ENCODE peak calls at places on chromosomes 1 and 21, in five cellular contexts. T is BE2C, N is heart left ventricle, U is psoas muscle, A is uterus. M is an unnamed sample.

GRCh38 chr1:8462298-8462946 is 144.5 kb downstream of the SLC45A1 start:
- DNase-seq in T (no peak), N (no peak), U (no peak), A (peak), M (no peak)

GRCh38 chr1:59184506-59184905 is 112.4 kb upstream of the FGGY start:
- DNase-seq in T (no peak), N (no peak), U (no peak), A (no peak), M (no peak)

GRCh38 chr21:38660333-38661295 is 145.1 kb upstream of the ETS2 start:
- DNase-seq in T (no peak), N (peak), U (no peak), A (peak), M (no peak)

GRCh38 chr1:76074321-76075187 is at the start of gene ST6GALNAC3:
- DNase-seq in T (peak), N (peak), U (peak), A (peak), M (peak)

GRCh38 chr1:221032616-221033342 is 153.5 kb downstream of the HLX start:
- DNase-seq in T (no peak), N (no peak), U (no peak), A (peak), M (no peak)

GRCh38 chr1:33824971-33825370 is 38.9 kb upstream of the HMGB4 start:
- DNase-seq in T (no peak), N (no peak), U (no peak), A (no peak), M (no peak)

GRCh38 chr1:200708769-200709168 is 29.9 kb upstream of the CAMSAP2 start:
- DNase-seq in T (no peak), N (no peak), U (no peak), A (no peak), M (no peak)

GRCh38 chr1:24364975-24365678 is 46.0 kb downstream of the GRHL3 start:
- DNase-seq in T (peak), N (no peak), U (no peak), A (no peak), M (peak)

GRCh38 chr1:81183157-81183952 is 617.4 kb upstream of the ADGRL2 start:
- DNase-seq in T (no peak), N (no peak), U (no peak), A (no peak), M (no peak)

GRCh38 chr1:110119843-110120242 is 7.6 kb downstream of the UBL4B start:
- DNase-seq in T (no peak), N (no peak), U (no peak), A (no peak), M (no peak)

GRCh38 chr1:22313321-22313720 is 138.3 kb upstream of the ZBTB40 start:
- DNase-seq in T (no peak), N (no peak), U (no peak), A (no peak), M (no peak)

GRCh38 chr1:28971980-28972771 is 57.8 kb downstream of the EPB41 start:
- DNase-seq in T (no peak), N (no peak), U (no peak), A (peak), M (no peak)

GRCh38 chr1:160261526-160261877 is 847 bp downstream of the DCAF8 start:
- DNase-seq in T (no peak), N (peak), U (no peak), A (no peak), M (peak)

DNA sequence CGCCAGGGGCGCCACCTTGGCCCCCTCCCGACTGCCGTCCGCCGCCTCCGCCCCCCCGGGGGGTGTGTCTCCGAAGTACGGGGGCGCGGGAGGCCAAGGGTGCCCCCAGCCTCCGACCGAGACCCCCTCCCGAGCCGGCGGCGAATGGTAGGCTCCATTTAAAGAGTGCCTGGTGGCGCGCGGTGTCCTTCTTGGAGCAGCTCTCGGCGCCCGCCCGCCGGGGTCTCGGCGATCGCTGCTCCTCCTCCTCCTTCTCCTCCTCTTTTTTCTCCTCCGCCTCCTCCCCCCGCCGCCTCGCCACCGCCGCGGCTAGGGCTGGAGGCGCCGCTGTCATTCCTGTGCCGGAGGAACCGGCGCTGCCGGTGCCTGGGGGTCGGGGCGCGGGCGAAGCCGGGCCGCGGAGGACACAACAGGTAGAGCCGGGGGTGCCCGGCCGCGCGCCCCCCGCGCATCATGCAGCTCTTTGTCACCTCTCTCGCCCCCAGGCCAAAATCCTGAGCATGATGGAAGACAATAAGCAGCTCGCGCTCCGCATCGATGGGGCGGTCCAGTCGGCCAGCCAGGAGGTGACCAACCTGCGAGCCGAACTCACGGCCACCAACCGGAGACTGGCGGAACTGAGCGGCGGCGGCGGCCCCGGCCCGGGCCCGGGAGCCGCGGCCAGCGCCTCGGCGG is at the start of gene KAZN:
- DNase-seq in T (peak), N (no peak), U (no peak), A (no peak), M (peak)
- H3K4me3 ChIP-seq in T (peak), N (peak), U (peak), A (peak), M (peak)

DNA sequence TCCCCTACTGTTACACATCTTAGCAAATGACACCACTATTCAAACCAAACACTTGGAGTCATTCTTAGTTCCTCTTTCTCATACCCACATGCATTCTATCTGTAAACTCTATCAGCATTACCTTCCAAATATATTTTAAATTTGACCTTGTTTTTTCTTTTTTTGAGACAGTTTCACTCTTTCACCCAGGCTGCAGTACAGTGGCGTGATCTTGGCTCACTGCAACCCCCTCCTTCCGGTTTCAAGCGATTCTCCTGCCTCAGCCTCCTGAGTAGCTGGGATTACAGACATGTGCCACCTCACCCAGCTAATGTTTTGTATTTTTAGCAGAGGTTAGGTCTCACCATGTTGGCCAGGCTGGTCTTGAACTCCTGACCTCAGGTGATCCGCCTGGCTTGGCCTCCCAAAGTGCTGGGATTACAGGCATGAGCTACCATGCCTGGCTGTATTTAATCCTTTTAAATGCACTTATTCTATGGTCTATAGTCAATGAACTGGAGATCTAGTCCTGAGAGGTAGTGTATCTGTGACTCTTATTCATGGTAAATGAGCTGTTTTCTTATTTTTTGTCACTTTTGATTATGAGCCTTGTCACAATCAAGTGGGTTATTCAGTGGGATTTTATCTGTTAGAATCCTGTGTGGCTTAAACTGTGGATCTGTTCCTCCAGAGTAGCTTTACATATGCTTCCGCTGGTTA is 73.1 kb downstream of the GATAD2B start:
- DNase-seq in T (no peak), N (no peak), U (no peak), A (no peak), M (no peak)
- H3K4me3 ChIP-seq in T (no peak), N (no peak), U (no peak), A (no peak), M (no peak)

GRCh38 chr1:92075311-92075710 is at the start of gene SETSIP:
- DNase-seq in T (no peak), N (no peak), U (no peak), A (no peak), M (no peak)
- H3K4me3 ChIP-seq in T (no peak), N (no peak), U (no peak), A (no peak), M (no peak)

DNA sequence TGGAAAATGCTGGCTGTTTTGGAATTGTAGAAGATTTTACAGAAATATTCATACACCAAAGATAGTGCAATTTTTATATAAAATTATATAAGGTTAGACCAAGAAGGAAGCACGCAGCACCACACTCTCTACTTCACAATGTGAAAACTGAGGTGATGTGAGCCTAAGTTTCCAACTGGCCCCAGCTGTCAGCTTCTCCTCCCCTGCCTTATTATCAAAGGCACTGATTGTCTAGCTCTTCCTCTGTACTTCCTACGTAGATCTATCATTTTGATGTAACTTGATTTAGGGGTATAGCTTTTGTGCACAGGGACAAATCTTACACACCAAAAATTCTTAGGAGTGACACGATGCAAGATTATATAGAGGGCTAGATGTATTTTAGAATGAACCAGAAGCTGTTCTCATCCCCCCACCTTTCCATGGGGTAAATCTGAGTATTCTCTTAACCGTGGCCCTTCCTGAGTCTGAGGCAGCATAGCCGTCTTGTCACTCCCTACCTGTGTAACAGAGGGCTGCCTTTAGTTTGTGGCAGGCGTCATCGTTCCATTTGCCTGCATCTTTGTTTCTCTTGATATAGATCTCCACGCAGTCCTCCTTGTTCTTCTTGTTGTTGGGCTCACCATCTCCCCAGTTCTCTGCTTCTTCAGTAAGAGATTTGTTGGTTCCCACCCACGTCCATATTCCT is 3.4 kb downstream of the SELL start:
- DNase-seq in T (no peak), N (no peak), U (no peak), A (no peak), M (no peak)
- H3K4me3 ChIP-seq in T (no peak), N (peak), U (no peak), A (no peak), M (no peak)

GRCh38 chr1:48775817-48776399 is 783 bp downstream of the BEND5 start:
- DNase-seq in T (no peak), N (no peak), U (no peak), A (no peak), M (no peak)
- H3K4me3 ChIP-seq in T (peak), N (peak), U (peak), A (peak), M (no peak)

GRCh38 chr1:43651922-43652321 is 2.0 kb downstream of the KDM4A start:
- DNase-seq in T (no peak), N (no peak), U (no peak), A (no peak), M (no peak)
- H3K4me3 ChIP-seq in T (peak), N (peak), U (peak), A (peak), M (no peak)

GRCh38 chr1:3598051-3598471 is 13.2 kb downstream of the MEGF6 start:
- DNase-seq in T (no peak), N (peak), U (peak), A (peak), M (no peak)

GRCh38 chr1:3599816-3600215 is 11.5 kb downstream of the MEGF6 start:
- DNase-seq in T (no peak), N (no peak), U (no peak), A (no peak), M (no peak)

GRCh38 chr1:3599286-3599811 is 12.0 kb downstream of the MEGF6 start:
- DNase-seq in T (no peak), N (no peak), U (peak), A (no peak), M (no peak)

GRCh38 chr1:3597599-3597964 is 13.7 kb downstream of the MEGF6 start:
- DNase-seq in T (no peak), N (no peak), U (no peak), A (no peak), M (no peak)

DNA sequence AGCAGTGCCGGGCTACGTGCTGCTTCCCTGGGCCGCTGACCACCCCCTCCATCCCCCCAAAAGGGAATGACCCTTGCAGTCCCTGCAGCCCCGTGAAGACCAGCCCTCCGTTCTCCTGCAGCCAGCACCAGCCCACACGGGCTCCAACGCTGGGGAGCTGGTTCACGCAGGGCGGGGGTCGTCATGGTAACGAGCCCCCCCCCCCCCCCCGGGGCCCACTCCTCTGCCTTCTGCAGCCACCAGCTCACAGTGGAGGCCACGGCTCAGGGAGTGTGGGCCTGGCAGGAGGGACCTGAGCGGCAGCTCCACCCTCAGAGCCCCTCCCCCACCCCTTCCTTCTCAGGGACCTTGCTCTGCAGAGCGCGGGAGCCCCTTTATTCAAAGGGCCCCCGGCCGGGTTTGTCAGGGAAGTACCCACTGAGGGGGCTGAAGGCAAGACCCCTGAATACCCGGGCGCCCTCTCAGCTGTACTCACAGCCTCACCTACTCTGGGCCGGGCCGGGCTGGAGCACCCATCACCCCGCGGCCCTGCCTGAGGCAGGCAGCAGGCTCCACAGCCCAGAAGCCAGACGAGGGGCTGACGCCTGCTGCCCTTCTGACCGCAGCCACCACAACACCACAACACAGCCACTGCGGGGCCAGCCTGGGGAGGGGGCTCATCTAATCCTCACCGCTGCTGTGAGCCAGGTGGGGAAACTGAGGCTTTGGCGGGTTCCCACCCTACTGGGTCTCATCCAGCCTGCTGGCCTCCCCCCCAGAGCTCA is 12.6 kb downstream of the MEGF6 start:
- DNase-seq in T (no peak), N (no peak), U (no peak), A (no peak), M (no peak)
- H3K4me3 ChIP-seq in T (no peak), N (peak), U (no peak), A (no peak), M (no peak)

DNA sequence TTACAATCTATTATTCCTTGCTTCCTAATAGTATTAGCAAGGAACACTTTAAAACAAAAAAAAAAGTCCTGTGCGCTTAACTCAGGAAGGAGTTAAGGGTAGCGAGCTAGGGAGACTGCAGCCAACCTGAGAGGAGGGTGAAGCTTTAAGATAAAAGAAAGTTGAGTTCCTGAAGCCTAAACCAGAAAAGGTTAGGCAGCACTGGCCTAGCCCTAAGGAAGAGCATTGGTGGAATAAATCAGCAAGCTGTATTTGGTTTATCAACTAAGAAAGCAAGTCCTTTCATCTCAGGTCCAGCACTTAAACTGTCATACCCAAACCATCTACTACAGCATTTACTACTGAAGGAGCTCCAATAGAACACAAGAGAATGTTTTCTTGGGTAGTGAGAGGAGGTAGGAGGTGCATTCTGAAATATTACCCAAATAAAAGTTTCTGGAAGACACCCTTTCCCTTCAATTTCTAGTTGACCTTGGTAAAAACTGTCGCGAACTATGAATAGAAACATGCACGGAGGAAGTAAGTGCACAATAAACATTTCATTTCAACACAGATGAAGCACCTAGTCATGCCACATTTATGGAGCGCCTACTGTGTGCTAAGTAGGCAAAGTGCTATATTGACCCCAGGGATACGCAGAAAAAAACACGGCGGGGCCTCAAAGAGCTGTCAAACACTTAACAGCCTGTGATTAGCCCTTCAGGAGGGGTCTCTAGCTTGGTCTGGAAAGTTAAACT is 1.3 kb downstream of the GLRX2 start:
- DNase-seq in T (no peak), N (no peak), U (no peak), A (no peak), M (no peak)
- H3K4me3 ChIP-seq in T (peak), N (peak), U (peak), A (peak), M (peak)

GRCh38 chr1:154968731-154969130 is 1.8 kb downstream of the SHC1 start:
- DNase-seq in T (peak), N (no peak), U (no peak), A (no peak), M (no peak)

GRCh38 chr1:154971341-154971998 is 923 bp upstream of the SHC1 start:
- DNase-seq in T (no peak), N (no peak), U (peak), A (peak), M (peak)

GRCh38 chr1:154969246-154969645 is 1.3 kb downstream of the SHC1 start:
- DNase-seq in T (no peak), N (no peak), U (no peak), A (no peak), M (no peak)

GRCh38 chr1:154970631-154971340 is at the start of gene SHC1:
- DNase-seq in T (peak), N (peak), U (peak), A (peak), M (peak)

GRCh38 chr1:154969741-154970452 is 650 bp downstream of the SHC1 start:
- DNase-seq in T (no peak), N (no peak), U (no peak), A (peak), M (no peak)
- H3K4me3 ChIP-seq in T (peak), N (peak), U (peak), A (peak), M (peak)